ENCODE peak calls at places on chromosomes 12 and 14, in eight cellular contexts. One of them, this sample, is unnamed.

GRCh38 chr12:65741662-65742480 is 82.4 kb upstream of the HMGA2 start:
- DNase-seq in brain microvascular endothelial cell: peak; percentile 51
- DNase-seq in CD8-positive, alpha-beta memory T cell: no peak
- DNase-seq in CD4-positive, alpha-beta memory T cell: no peak
- DNase-seq in cardiac fibroblast: peak; percentile 58
- DNase-seq in neural progenitor cell: peak; percentile 70
- DNase-seq in WERI-Rb-1: peak; percentile 69
- DNase-seq in CD4-positive, CD25-positive, alpha-beta regulatory T cell: no peak
- DNase-seq in this sample: no peak

GRCh38 chr14:69712637-69713088 is 54.3 kb upstream of the SRSF5 start:
- DNase-seq in WERI-Rb-1: peak; percentile 83
- DNase-seq in brain microvascular endothelial cell: no peak
- DNase-seq in cardiac fibroblast: no peak
- DNase-seq in CD4-positive, alpha-beta memory T cell: no peak
- DNase-seq in neural progenitor cell: peak; percentile 43
- DNase-seq in CD4-positive, CD25-positive, alpha-beta regulatory T cell: no peak
- DNase-seq in CD8-positive, alpha-beta memory T cell: no peak
- DNase-seq in this sample: no peak

GRCh38 chr12:94841171-94841570 is 162.3 kb downstream of the NDUFA12 start:
- DNase-seq in cardiac fibroblast: no peak
- DNase-seq in neural progenitor cell: no peak
- DNase-seq in WERI-Rb-1: no peak
- DNase-seq in brain microvascular endothelial cell: no peak
- DNase-seq in CD4-positive, CD25-positive, alpha-beta regulatory T cell: no peak
- DNase-seq in CD4-positive, alpha-beta memory T cell: no peak
- DNase-seq in CD8-positive, alpha-beta memory T cell: no peak
- DNase-seq in this sample: no peak

GRCh38 chr12:24255920-24256635 is 306.6 kb upstream of the SOX5 start:
- DNase-seq in WERI-Rb-1: no peak
- DNase-seq in CD8-positive, alpha-beta memory T cell: no peak
- DNase-seq in CD4-positive, alpha-beta memory T cell: no peak
- DNase-seq in CD4-positive, CD25-positive, alpha-beta regulatory T cell: no peak
- DNase-seq in cardiac fibroblast: no peak
- DNase-seq in brain microvascular endothelial cell: no peak
- DNase-seq in neural progenitor cell: peak; percentile 83
- DNase-seq in this sample: no peak

GRCh38 chr12:16473610-16474326 is 126.3 kb downstream of the MGST1 start:
- DNase-seq in neural progenitor cell: no peak
- DNase-seq in brain microvascular endothelial cell: no peak
- DNase-seq in CD4-positive, CD25-positive, alpha-beta regulatory T cell: no peak
- DNase-seq in cardiac fibroblast: peak; percentile 82
- DNase-seq in CD4-positive, alpha-beta memory T cell: no peak
- DNase-seq in WERI-Rb-1: no peak
- DNase-seq in CD8-positive, alpha-beta memory T cell: no peak
- DNase-seq in this sample: no peak

GRCh38 chr12:59595097-59595496 is 732 bp upstream of the SLC16A7 start:
- DNase-seq in CD4-positive, alpha-beta memory T cell: peak; percentile 7
- DNase-seq in CD4-positive, CD25-positive, alpha-beta regulatory T cell: no peak
- DNase-seq in CD8-positive, alpha-beta memory T cell: no peak
- DNase-seq in cardiac fibroblast: no peak
- DNase-seq in neural progenitor cell: no peak
- DNase-seq in WERI-Rb-1: no peak
- DNase-seq in brain microvascular endothelial cell: no peak
- DNase-seq in this sample: no peak

GRCh38 chr12:49808686-49809368 is 19.4 kb downstream of the NCKAP5L start:
- DNase-seq in WERI-Rb-1: no peak
- DNase-seq in CD4-positive, alpha-beta memory T cell: no peak
- DNase-seq in neural progenitor cell: peak; percentile 31
- DNase-seq in brain microvascular endothelial cell: no peak
- DNase-seq in cardiac fibroblast: peak; percentile 51
- DNase-seq in CD8-positive, alpha-beta memory T cell: no peak
- DNase-seq in CD4-positive, CD25-positive, alpha-beta regulatory T cell: no peak
- DNase-seq in this sample: no peak

GRCh38 chr14:88013750-88014349 is 8.9 kb downstream of the GPR65 start:
- DNase-seq in brain microvascular endothelial cell: peak; percentile 80
- DNase-seq in CD4-positive, alpha-beta memory T cell: peak; percentile 29
- DNase-seq in WERI-Rb-1: peak; percentile 70
- DNase-seq in neural progenitor cell: peak; percentile 83
- DNase-seq in CD8-positive, alpha-beta memory T cell: peak; percentile 23
- DNase-seq in cardiac fibroblast: peak; percentile 82
- DNase-seq in CD4-positive, CD25-positive, alpha-beta regulatory T cell: peak; percentile 17
- DNase-seq in this sample: no peak

GRCh38 chr14:55838529-55839052 is 258.6 kb downstream of the KTN1 start:
- DNase-seq in brain microvascular endothelial cell: no peak
- DNase-seq in cardiac fibroblast: no peak
- DNase-seq in CD4-positive, alpha-beta memory T cell: no peak
- DNase-seq in CD8-positive, alpha-beta memory T cell: no peak
- DNase-seq in CD4-positive, CD25-positive, alpha-beta regulatory T cell: no peak
- DNase-seq in WERI-Rb-1: no peak
- DNase-seq in neural progenitor cell: no peak
- DNase-seq in this sample: no peak

GRCh38 chr14:69039287-69039628 is 60.2 kb upstream of the ACTN1 start:
- DNase-seq in cardiac fibroblast: peak; percentile 75
- DNase-seq in brain microvascular endothelial cell: peak; percentile 66
- DNase-seq in CD4-positive, CD25-positive, alpha-beta regulatory T cell: no peak
- DNase-seq in CD4-positive, alpha-beta memory T cell: no peak
- DNase-seq in neural progenitor cell: no peak
- DNase-seq in CD8-positive, alpha-beta memory T cell: no peak
- DNase-seq in WERI-Rb-1: no peak
- DNase-seq in this sample: no peak

GRCh38 chr14:60734465-60735242 is at the start of gene MNAT1:
- DNase-seq in WERI-Rb-1: peak; percentile 85
- DNase-seq in brain microvascular endothelial cell: peak; percentile 76
- DNase-seq in neural progenitor cell: peak; percentile 88
- DNase-seq in CD4-positive, CD25-positive, alpha-beta regulatory T cell: peak; percentile 43
- DNase-seq in CD4-positive, alpha-beta memory T cell: peak; percentile 74
- DNase-seq in cardiac fibroblast: peak; percentile 91
- DNase-seq in CD8-positive, alpha-beta memory T cell: peak; percentile 47
- DNase-seq in this sample: peak; percentile 87

DNA sequence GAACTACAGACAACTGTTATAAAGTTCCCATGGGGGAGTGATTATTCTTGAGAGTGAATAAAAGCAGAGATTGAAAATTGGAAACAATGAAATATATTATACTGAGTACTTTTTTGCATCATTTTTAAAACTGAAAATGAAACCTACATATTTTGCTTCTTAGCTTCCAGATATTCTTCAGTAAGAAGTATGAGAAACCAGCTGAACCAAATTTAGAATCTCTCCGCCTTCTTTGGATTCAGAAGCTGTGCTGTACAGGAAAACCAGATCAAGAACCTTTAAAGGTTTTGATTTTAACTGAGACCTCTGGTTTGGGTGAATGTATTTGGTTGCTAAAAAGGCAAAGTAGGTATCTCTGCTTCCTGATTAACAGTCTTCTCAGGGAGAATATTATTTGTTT is 109.4 kb downstream of the AKAP6 start:
- DNase-seq in CD8-positive, alpha-beta memory T cell: no peak
- DNase-seq in CD4-positive, CD25-positive, alpha-beta regulatory T cell: no peak
- DNase-seq in cardiac fibroblast: no peak
- DNase-seq in neural progenitor cell: no peak
- DNase-seq in brain microvascular endothelial cell: no peak
- DNase-seq in WERI-Rb-1: no peak
- DNase-seq in CD4-positive, alpha-beta memory T cell: no peak
- DNase-seq in this sample: no peak
- H3K4me3 ChIP-seq in CD8-positive, alpha-beta memory T cell: no peak overlapping the region
- H3K4me3 ChIP-seq in CD4-positive, CD25-positive, alpha-beta regulatory T cell: no peak overlapping the region
- H3K4me3 ChIP-seq in cardiac fibroblast: no peak overlapping the region
- H3K4me3 ChIP-seq in neural progenitor cell: no peak overlapping the region
- H3K4me3 ChIP-seq in brain microvascular endothelial cell: no peak overlapping the region
- H3K4me3 ChIP-seq in WERI-Rb-1: no peak overlapping the region
- H3K4me3 ChIP-seq in CD4-positive, alpha-beta memory T cell: no peak overlapping the region
- H3K4me3 ChIP-seq in this sample: no peak overlapping the region

GRCh38 chr12:12786716-12787601 is 1.5 kb downstream of the APOLD1 start:
- DNase-seq in CD4-positive, alpha-beta memory T cell: peak; percentile 78
- DNase-seq in CD4-positive, CD25-positive, alpha-beta regulatory T cell: peak; percentile 68
- DNase-seq in WERI-Rb-1: peak; percentile 58
- DNase-seq in cardiac fibroblast: peak; percentile 75
- DNase-seq in brain microvascular endothelial cell: peak; percentile 58
- DNase-seq in neural progenitor cell: peak; percentile 40
- DNase-seq in CD8-positive, alpha-beta memory T cell: peak; percentile 70
- DNase-seq in this sample: peak; percentile 59

GRCh38 chr12:12786371-12786715 is 884 bp downstream of the APOLD1 start:
- DNase-seq in WERI-Rb-1: no peak
- DNase-seq in cardiac fibroblast: no peak
- DNase-seq in brain microvascular endothelial cell: no peak
- DNase-seq in neural progenitor cell: no peak
- DNase-seq in CD8-positive, alpha-beta memory T cell: no peak
- DNase-seq in CD4-positive, CD25-positive, alpha-beta regulatory T cell: no peak
- DNase-seq in CD4-positive, alpha-beta memory T cell: no peak
- DNase-seq in this sample: no peak

GRCh38 chr12:12790956-12791355 is 5.5 kb downstream of the APOLD1 start:
- DNase-seq in cardiac fibroblast: no peak
- DNase-seq in CD4-positive, CD25-positive, alpha-beta regulatory T cell: no peak
- DNase-seq in CD8-positive, alpha-beta memory T cell: no peak
- DNase-seq in neural progenitor cell: no peak
- DNase-seq in WERI-Rb-1: no peak
- DNase-seq in brain microvascular endothelial cell: no peak
- DNase-seq in CD4-positive, alpha-beta memory T cell: no peak
- DNase-seq in this sample: no peak

GRCh38 chr12:12788131-12788530 is 2.7 kb downstream of the APOLD1 start:
- DNase-seq in neural progenitor cell: no peak
- DNase-seq in cardiac fibroblast: peak; percentile 58
- DNase-seq in CD8-positive, alpha-beta memory T cell: no peak
- DNase-seq in CD4-positive, alpha-beta memory T cell: no peak
- DNase-seq in brain microvascular endothelial cell: no peak
- DNase-seq in CD4-positive, CD25-positive, alpha-beta regulatory T cell: no peak
- DNase-seq in WERI-Rb-1: no peak
- DNase-seq in this sample: no peak

DNA sequence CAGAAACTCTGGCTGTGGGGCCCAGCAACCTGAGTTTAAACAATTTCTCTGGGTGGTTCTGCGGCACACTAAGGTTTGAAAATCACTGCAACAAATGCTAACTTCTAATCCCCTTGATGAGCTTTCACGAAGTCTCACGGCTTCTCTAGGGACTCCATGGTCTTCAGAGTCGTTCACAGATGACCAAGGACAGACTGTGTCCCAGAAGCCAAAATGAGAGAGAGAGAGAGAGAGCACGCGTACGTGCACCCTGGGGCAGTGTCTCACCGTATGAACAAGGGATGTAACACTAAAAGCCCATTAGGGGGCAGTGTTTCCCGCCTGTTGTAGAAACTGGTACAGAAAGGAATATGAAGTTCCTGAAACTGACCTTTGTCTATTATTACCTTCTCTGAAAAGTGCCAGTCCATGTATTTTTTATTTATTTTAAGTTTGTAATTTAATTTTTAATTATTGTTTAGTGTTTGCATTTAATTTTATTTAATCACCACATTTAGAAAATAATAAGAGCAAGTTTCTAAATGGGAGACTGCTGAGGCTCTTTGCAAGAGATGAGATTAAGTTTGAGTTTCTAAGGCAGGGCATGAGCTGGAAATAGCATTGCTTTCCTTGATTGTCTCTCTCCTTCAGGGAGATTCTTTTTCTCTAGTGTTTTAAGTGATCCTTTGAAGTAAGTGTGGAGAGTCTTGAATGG is 3.4 kb downstream of the APOLD1 start:
- DNase-seq in neural progenitor cell: peak; percentile 85
- DNase-seq in CD8-positive, alpha-beta memory T cell: peak; percentile 43
- DNase-seq in CD4-positive, alpha-beta memory T cell: peak; percentile 58
- DNase-seq in WERI-Rb-1: peak; percentile 64
- DNase-seq in cardiac fibroblast: peak; percentile 89
- DNase-seq in CD4-positive, CD25-positive, alpha-beta regulatory T cell: peak; percentile 49
- DNase-seq in brain microvascular endothelial cell: no peak
- DNase-seq in this sample: peak; percentile 79
- H3K4me3 ChIP-seq in neural progenitor cell: no peak overlapping the region
- H3K4me3 ChIP-seq in CD8-positive, alpha-beta memory T cell: no peak overlapping the region
- H3K4me3 ChIP-seq in CD4-positive, alpha-beta memory T cell: no peak overlapping the region
- H3K4me3 ChIP-seq in WERI-Rb-1: no peak overlapping the region
- H3K4me3 ChIP-seq in cardiac fibroblast: no peak overlapping the region
- H3K4me3 ChIP-seq in CD4-positive, CD25-positive, alpha-beta regulatory T cell: peak overlapping the region; percentile 33
- H3K4me3 ChIP-seq in brain microvascular endothelial cell: no peak overlapping the region
- H3K4me3 ChIP-seq in this sample: no peak overlapping the region

DNA sequence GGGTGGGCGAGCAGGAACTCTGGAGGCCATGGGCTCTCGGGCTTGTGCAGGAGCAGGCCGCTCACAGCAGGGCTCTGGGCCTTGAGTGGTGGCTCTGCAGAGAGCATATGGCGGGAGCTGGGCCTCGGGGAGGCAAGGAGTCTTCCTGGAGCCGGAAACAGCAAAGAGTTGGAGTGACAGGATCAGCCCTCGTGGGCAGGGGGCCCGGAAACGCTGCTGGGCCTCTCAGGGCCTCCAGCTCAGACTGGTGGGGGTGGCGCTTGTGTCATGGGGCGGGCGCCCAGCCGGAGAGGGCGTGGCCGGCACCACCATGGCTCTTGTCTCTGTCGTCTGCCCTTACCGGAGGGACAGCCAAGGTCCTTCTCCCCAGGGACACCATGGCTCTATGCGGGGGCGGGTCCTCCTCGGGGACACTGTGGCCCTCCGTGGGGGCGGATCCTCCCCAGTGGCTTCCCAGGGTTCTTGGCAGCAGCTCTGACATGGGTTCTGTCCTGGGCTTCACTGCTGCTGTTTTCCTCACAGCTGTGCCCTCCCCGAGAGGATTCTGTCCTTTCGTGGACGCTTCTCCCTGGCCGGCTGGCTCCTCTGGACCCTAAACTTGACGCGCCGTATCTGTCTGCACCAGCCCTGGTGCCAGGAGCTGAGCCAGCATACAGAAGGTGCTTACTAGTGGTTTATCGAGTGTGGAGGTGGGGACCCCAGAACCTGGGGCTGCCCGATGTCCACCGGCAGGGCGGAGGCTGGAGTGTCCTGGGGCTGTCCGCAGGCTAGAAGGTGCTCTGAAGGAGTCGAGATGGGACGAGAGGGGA is 17.0 kb downstream of the FBRSL1 start:
- DNase-seq in CD4-positive, alpha-beta memory T cell: peak; percentile 48
- DNase-seq in neural progenitor cell: no peak
- DNase-seq in WERI-Rb-1: peak; percentile 96
- DNase-seq in CD4-positive, CD25-positive, alpha-beta regulatory T cell: peak; percentile 48
- DNase-seq in brain microvascular endothelial cell: peak; percentile 71
- DNase-seq in CD8-positive, alpha-beta memory T cell: peak; percentile 31
- DNase-seq in cardiac fibroblast: peak; percentile 66
- DNase-seq in this sample: no peak
- H3K4me3 ChIP-seq in CD4-positive, alpha-beta memory T cell: no peak overlapping the region
- H3K4me3 ChIP-seq in neural progenitor cell: no peak overlapping the region
- H3K4me3 ChIP-seq in WERI-Rb-1: peak overlapping the region; percentile 33
- H3K4me3 ChIP-seq in CD4-positive, CD25-positive, alpha-beta regulatory T cell: no peak overlapping the region
- H3K4me3 ChIP-seq in brain microvascular endothelial cell: peak overlapping the region; percentile 29
- H3K4me3 ChIP-seq in CD8-positive, alpha-beta memory T cell: peak overlapping the region; percentile 43
- H3K4me3 ChIP-seq in cardiac fibroblast: peak overlapping the region; percentile 18
- H3K4me3 ChIP-seq in this sample: no peak overlapping the region

DNA sequence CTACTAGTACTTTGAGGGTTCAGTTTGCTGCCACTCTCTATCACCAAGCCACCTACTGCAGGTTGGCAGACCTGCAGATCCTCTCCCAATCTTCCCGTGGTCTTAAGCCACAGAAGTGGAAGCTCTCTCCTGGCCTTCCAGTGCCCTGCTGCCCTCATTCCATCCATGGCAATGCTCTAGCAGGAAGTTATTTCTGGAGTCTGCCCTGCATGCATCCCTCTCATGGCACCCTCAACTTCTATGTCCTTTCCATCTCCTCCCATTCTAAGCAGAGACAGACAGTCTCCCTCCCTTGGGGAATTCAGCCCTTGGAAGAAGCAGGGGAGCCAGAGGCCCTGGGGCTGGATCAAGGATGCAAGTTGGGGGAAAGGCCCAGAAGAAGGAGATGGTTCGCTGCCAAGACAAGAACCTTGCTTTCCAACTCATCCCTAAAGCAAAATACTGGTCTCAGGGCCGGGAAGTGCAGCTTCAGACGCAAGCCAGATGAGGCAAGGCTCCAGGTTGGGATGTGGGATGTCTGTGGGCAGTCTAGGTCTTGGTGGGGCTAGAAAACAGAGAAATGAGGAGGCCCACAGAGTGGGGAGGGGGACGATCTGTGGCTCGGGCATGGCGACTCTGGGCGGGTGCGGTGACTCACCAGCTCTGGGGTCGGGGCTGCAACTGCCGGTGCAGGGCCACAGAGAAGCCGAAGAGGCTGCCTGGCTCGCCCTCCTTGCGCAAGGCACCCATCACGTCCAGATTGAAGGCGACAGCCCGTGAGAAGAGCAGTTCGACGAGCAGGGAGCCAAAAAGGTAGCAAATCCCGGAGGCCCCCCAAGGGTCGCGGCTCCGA is 648 bp downstream of the ITGA7 start:
- DNase-seq in neural progenitor cell: peak; percentile 55
- DNase-seq in CD8-positive, alpha-beta memory T cell: no peak
- DNase-seq in brain microvascular endothelial cell: no peak
- DNase-seq in cardiac fibroblast: no peak
- DNase-seq in WERI-Rb-1: no peak
- DNase-seq in CD4-positive, alpha-beta memory T cell: no peak
- DNase-seq in CD4-positive, CD25-positive, alpha-beta regulatory T cell: no peak
- DNase-seq in this sample: no peak
- H3K4me3 ChIP-seq in neural progenitor cell: peak overlapping the region; percentile 90
- H3K4me3 ChIP-seq in CD8-positive, alpha-beta memory T cell: no peak overlapping the region
- H3K4me3 ChIP-seq in brain microvascular endothelial cell: peak overlapping the region; percentile 51
- H3K4me3 ChIP-seq in cardiac fibroblast: peak overlapping the region; percentile 48
- H3K4me3 ChIP-seq in WERI-Rb-1: peak overlapping the region; percentile 72
- H3K4me3 ChIP-seq in CD4-positive, alpha-beta memory T cell: no peak overlapping the region
- H3K4me3 ChIP-seq in CD4-positive, CD25-positive, alpha-beta regulatory T cell: no peak overlapping the region
- H3K4me3 ChIP-seq in this sample: peak overlapping the region; percentile 15